ENCODE peak calls at places on chromosomes 6 and 20, in five cellular contexts. Z is ELR, B is cardiac muscle cell, X is head of caudate nucleus, W is posterior cingulate gyrus. C is an unnamed sample.
A peak's percentile ranks its signal among the peaks of the same experiment; 100 is the strongest.

GRCh38 chr6:7468382-7469081 is 72.9 kb upstream of the DSP start:
- DNase-seq in B (peak; percentile 84), Z (peak; percentile 64), W (peak; percentile 63), X (peak; percentile 88), C (no peak)

GRCh38 chr20:53922901-53923314 is 147.5 kb downstream of the BCAS1 start:
- DNase-seq in B (peak; percentile 52), X (no peak), W (no peak), Z (no peak), C (peak; percentile 19)

GRCh38 chr6:140178550-140179334 is 804.3 kb upstream of the CITED2 start:
- DNase-seq in X (no peak), W (no peak), Z (peak; percentile 84), B (peak; percentile 56), C (no peak)

GRCh38 chr6:122580731-122581130 is 29.5 kb upstream of the PKIB start:
- DNase-seq in W (no peak), Z (peak; percentile 47), X (no peak), B (no peak), C (no peak)

GRCh38 chr20:57464642-57465211 is 60.2 kb downstream of the CTCFL start:
- DNase-seq in W (no peak), B (peak; percentile 59), Z (peak; percentile 50), X (no peak), C (no peak)

GRCh38 chr6:137637161-137637560 is 143.0 kb upstream of the OLIG3 start:
- DNase-seq in Z (peak; percentile 78), B (peak; percentile 99), X (no peak), W (no peak), C (no peak)

GRCh38 chr6:71460933-71461332 is 172.3 kb downstream of the OGFRL1 start:
- DNase-seq in B (no peak), X (no peak), W (no peak), Z (peak; percentile 92), C (no peak)

GRCh38 chr6:126113261-126113660 is 126.9 kb downstream of the TRMT11 start:
- DNase-seq in W (no peak), X (no peak), Z (no peak), B (no peak), C (no peak)

GRCh38 chr6:84804720-84805119 is 40.3 kb upstream of the TBX18 start:
- DNase-seq in W (no peak), Z (peak; percentile 59), X (no peak), B (no peak), C (no peak)

GRCh38 chr6:3797231-3798200 is 46.0 kb upstream of the PXDC1 start:
- DNase-seq in Z (peak; percentile 93), X (no peak), B (peak; percentile 80), W (no peak), C (no peak)

GRCh38 chr6:153167026-153167891 is 36.2 kb upstream of the RGS17 start:
- DNase-seq in Z (peak; percentile 91), X (no peak), W (no peak), B (peak; percentile 83), C (no peak)

GRCh38 chr20:51966296-51966971 is 164.1 kb upstream of the SALL4 start:
- DNase-seq in W (peak; percentile 18), X (peak; percentile 45), B (peak; percentile 84), Z (peak; percentile 83), C (peak; percentile 32)

GRCh38 chr6:34149831-34150400 is 4.0 kb upstream of the GRM4 start:
- DNase-seq in X (no peak), Z (no peak), W (no peak), B (no peak), C (no peak)

GRCh38 chr20:45911486-45912343 is at the start of gene PLTP:
- DNase-seq in X (peak; percentile 71), W (peak; percentile 49), Z (peak; percentile 63), B (peak; percentile 86), C (peak; percentile 61)

GRCh38 chr6:38933426-38933825 is 115.2 kb upstream of the GLP1R start:
- DNase-seq in Z (peak; percentile 37), X (no peak), B (peak; percentile 21), W (no peak), C (no peak)

GRCh38 chr20:48722002-48722731 is 105.6 kb downstream of the PREX1 start:
- DNase-seq in B (peak; percentile 92), Z (peak; percentile 63), W (no peak), X (no peak), C (peak; percentile 58)

GRCh38 chr6:32074996-32075532 is 34.1 kb downstream of the TNXB start:
- DNase-seq in B (no peak), X (no peak), Z (no peak), W (no peak), C (no peak)

GRCh38 chr6:141107562-141108160 is 1025.1 kb upstream of the GJE1 start:
- DNase-seq in X (no peak), B (peak; percentile 14), W (no peak), Z (peak; percentile 90), C (no peak)

GRCh38 chr6:53300656-53301551 is 47.8 kb downstream of the ELOVL5 start:
- DNase-seq in X (peak; percentile 73), Z (no peak), B (peak; percentile 84), W (peak; percentile 45), C (peak; percentile 68)

GRCh38 chr20:36865861-36866149 is 10.1 kb upstream of the TLDC2 start:
- DNase-seq in X (no peak), Z (no peak), W (no peak), B (no peak), C (no peak)

GRCh38 chr6:169078399-169079145 is 175.1 kb downstream of the THBS2 start:
- DNase-seq in W (no peak), B (no peak), X (no peak), Z (no peak), C (no peak)

GRCh38 chr20:2446845-2447244 is 23.7 kb downstream of the SNRPB start:
- DNase-seq in B (no peak), X (no peak), W (no peak), Z (no peak), C (no peak)

GRCh38 chr20:46087161-46087560 is 2.6 kb downstream of the NCOA5 start:
- DNase-seq in W (no peak), Z (peak; percentile 48), X (no peak), B (peak; percentile 36), C (no peak)

GRCh38 chr6:42831237-42831636 is 48.2 kb upstream of the RPL7L1 start:
- DNase-seq in W (no peak), Z (peak; percentile 8), X (no peak), B (no peak), C (no peak)

GRCh38 chr6:146381486-146381885 is 162.1 kb upstream of the RAB32 start:
- DNase-seq in B (peak; percentile 8), W (no peak), X (no peak), Z (peak; percentile 17), C (no peak)

GRCh38 chr6:35213161-35213823 is 464 bp upstream of the SCUBE3 start:
- DNase-seq in W (no peak), B (no peak), Z (peak; percentile 33), X (no peak), C (no peak)

GRCh38 chr20:57913156-57913930 is 203.5 kb upstream of the PMEPA1 start:
- DNase-seq in B (no peak), W (no peak), Z (no peak), X (no peak), C (no peak)

GRCh38 chr6:105988321-105988720 is 97.8 kb upstream of the PRDM1 start:
- DNase-seq in X (no peak), B (no peak), Z (no peak), W (no peak), C (no peak)

GRCh38 chr20:42649716-42650115 is 540.0 kb downstream of the PTPRT start:
- DNase-seq in X (no peak), W (no peak), B (no peak), Z (no peak), C (no peak)

GRCh38 chr6:41957117-41957516 is 15.5 kb upstream of the CCND3 start:
- DNase-seq in W (no peak), X (no peak), B (no peak), Z (no peak), C (no peak)

GRCh38 chr6:146582857-146583256 is 15.9 kb upstream of the ADGB start:
- DNase-seq in X (peak; percentile 40), B (peak; percentile 69), Z (no peak), W (no peak), C (peak; percentile 8)

GRCh38 chr6:119197271-119197670 is 118.8 kb upstream of the FAM184A start:
- DNase-seq in X (no peak), B (no peak), Z (no peak), W (no peak), C (no peak)

GRCh38 chr6:168206186-168206585 is 113.4 kb downstream of the DACT2 start:
- DNase-seq in Z (no peak), X (no peak), W (no peak), B (peak; percentile 17), C (no peak)

GRCh38 chr6:51678905-51679620 is 408.4 kb downstream of the PKHD1 start:
- DNase-seq in Z (no peak), W (no peak), X (no peak), B (no peak), C (no peak)

GRCh38 chr20:826695-827323 is 6.7 kb upstream of the FAM110A start:
- DNase-seq in B (no peak), W (no peak), X (no peak), Z (no peak), C (no peak)

GRCh38 chr6:33426590-33427563 is 7.0 kb downstream of the SYNGAP1 start:
- DNase-seq in X (no peak), B (no peak), Z (peak; percentile 33), W (no peak), C (peak; percentile 8)

C was measured in midbrain.